ENCODE peak calls at places on chromosomes 13 and 19, in five cellular contexts. D is MM.1S, Z is PC-3, S is HCT116, K is OCI-LY7. O is an unnamed sample. For H3K4me1, the result is how much of the 10 kb centered on the place peaks cover.

GRCh38 chr13:109281823-109282239 is 504.6 kb downstream of the IRS2 start:
- DNase-seq in D (no peak), Z (no peak), S (no peak), K (no peak), O (no peak)

GRCh38 chr13:113325779-113326178 is 28.7 kb downstream of the LAMP1 start:
- DNase-seq in D (no peak), Z (no peak), S (no peak), K (no peak), O (no peak)

GRCh38 chr19:48194041-48194871 is 23.8 kb downstream of the ZSWIM9 start:
- DNase-seq in D (no peak), Z (no peak), S (no peak), K (peak), O (peak)

GRCh38 chr13:114282143-114282685 is 813 bp downstream of the UPF3A start:
- DNase-seq in D (peak), Z (peak), S (no peak), K (peak), O (peak)

GRCh38 chr13:26050568-26051230 is 1.1 kb downstream of the SHISA2 start:
- DNase-seq in D (no peak), Z (no peak), S (no peak), K (no peak), O (peak)

GRCh38 chr19:14342809-14343208 is 38.4 kb upstream of the ADGRE5 start:
- DNase-seq in D (no peak), Z (no peak), S (no peak), K (no peak), O (no peak)

GRCh38 chr13:20127563-20128458 is 33.0 kb downstream of the GJA3 start:
- DNase-seq in D (peak), Z (peak), S (no peak), K (no peak), O (peak)

GRCh38 chr19:56671613-56671994 is at the start of gene ZNF835:
- DNase-seq in D (no peak), Z (no peak), S (no peak), K (no peak), O (peak)

GRCh38 chr13:43953370-43953769 is 73.7 kb downstream of the LACC1 start:
- DNase-seq in D (no peak), Z (peak), S (no peak), K (no peak), O (no peak)

GRCh38 chr19:19423322-19423721 is 17.8 kb downstream of the GATAD2A start:
- DNase-seq in D (no peak), Z (no peak), S (no peak), K (no peak), O (no peak)
- H3K4me1 ChIP-seq in D (under half), Z (under half), S (under half), K (under half), O (under half)

GRCh38 chr13:55761986-55762385 is 1378.7 kb upstream of the PRR20A start:
- DNase-seq in D (peak), Z (no peak), S (no peak), K (no peak), O (no peak)
- TF ChIP-seq EZH2phosphoT487 in D (no peak), Z (no peak), S (no peak), K (no peak), O (no peak)

GRCh38 chr19:13064092-13064489 is 38.6 kb downstream of the LYL1 start:
- DNase-seq in D (no peak), Z (no peak), S (no peak), K (no peak), O (no peak)

GRCh38 chr19:13060964-13061927 is 41.4 kb downstream of the LYL1 start:
- DNase-seq in D (peak), Z (peak), S (peak), K (peak), O (peak)

GRCh38 chr19:13066231-13066630 is 36.4 kb downstream of the LYL1 start:
- DNase-seq in D (no peak), Z (no peak), S (no peak), K (no peak), O (no peak)

GRCh38 chr19:13062317-13062716 is 40.3 kb downstream of the LYL1 start:
- DNase-seq in D (no peak), Z (no peak), S (no peak), K (no peak), O (no peak)

DNA sequence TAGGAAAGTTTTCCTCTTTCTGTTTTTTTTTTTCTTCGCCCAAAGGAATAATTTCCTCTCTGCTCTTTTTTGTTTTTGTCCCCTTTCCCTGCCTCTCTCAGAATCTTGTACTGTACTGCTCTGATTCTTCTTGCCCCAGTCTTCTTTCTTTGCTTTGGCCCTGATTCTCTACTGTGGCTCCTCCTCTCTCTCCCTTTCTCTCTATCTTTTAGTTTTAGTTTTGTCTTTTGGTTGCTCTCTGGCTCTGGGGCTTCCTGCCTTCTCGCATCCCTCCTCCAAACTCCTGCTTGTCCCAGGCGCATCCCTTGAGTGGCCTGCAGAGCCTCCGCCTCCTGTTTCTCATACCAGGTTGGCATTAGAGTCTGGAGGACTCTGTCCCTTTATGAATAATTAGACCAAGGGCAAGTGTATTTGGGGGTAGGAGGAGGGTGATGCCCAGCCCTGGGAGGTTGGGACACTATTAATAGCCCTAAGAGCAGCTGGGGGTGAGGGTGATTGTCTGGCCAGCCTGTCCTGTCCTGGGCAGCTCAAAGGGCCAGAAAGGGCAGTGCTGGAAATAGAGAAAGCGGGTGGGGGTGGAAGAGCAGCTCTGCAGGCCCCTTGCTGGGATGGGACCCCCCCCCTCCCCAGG is 39.1 kb downstream of the LYL1 start:
- DNase-seq in D (no peak), Z (no peak), S (no peak), K (no peak), O (no peak)
- H3K4me1 ChIP-seq in D (under half), Z (under half), S (under half), K (under half), O (half or more)

GRCh38 chr13:111879719-111880118 is 187.2 kb upstream of the SOX1 start:
- DNase-seq in D (no peak), Z (no peak), S (no peak), K (no peak), O (no peak)

GRCh38 chr13:111880185-111880584 is 186.8 kb upstream of the SOX1 start:
- DNase-seq in D (no peak), Z (no peak), S (no peak), K (no peak), O (no peak)

GRCh38 chr13:111875922-111876321 is 191.0 kb upstream of the SOX1 start:
- DNase-seq in D (no peak), Z (no peak), S (no peak), K (no peak), O (no peak)

GRCh38 chr13:111876506-111876905 is 190.4 kb upstream of the SOX1 start:
- DNase-seq in D (no peak), Z (no peak), S (no peak), K (no peak), O (no peak)

GRCh38 chr13:111877906-111878305 is 189.0 kb upstream of the SOX1 start:
- DNase-seq in D (no peak), Z (no peak), S (no peak), K (no peak), O (no peak)
- TF ChIP-seq EZH2phosphoT487 in D (no peak), Z (no peak), S (no peak), K (no peak), O (no peak)

GRCh38 chr19:1085053-1085658 is 10.0 kb downstream of the POLR2E start:
- DNase-seq in D (no peak), Z (no peak), S (no peak), K (no peak), O (no peak)

GRCh38 chr19:1085676-1086442 is 9.3 kb downstream of the POLR2E start:
- DNase-seq in D (no peak), Z (no peak), S (no peak), K (no peak), O (no peak)

GRCh38 chr19:1082928-1083816 is 12.0 kb downstream of the POLR2E start:
- DNase-seq in D (no peak), Z (no peak), S (no peak), K (no peak), O (no peak)

GRCh38 chr19:1082165-1082927 is 12.8 kb downstream of the POLR2E start:
- DNase-seq in D (no peak), Z (peak), S (peak), K (peak), O (peak)

DNA sequence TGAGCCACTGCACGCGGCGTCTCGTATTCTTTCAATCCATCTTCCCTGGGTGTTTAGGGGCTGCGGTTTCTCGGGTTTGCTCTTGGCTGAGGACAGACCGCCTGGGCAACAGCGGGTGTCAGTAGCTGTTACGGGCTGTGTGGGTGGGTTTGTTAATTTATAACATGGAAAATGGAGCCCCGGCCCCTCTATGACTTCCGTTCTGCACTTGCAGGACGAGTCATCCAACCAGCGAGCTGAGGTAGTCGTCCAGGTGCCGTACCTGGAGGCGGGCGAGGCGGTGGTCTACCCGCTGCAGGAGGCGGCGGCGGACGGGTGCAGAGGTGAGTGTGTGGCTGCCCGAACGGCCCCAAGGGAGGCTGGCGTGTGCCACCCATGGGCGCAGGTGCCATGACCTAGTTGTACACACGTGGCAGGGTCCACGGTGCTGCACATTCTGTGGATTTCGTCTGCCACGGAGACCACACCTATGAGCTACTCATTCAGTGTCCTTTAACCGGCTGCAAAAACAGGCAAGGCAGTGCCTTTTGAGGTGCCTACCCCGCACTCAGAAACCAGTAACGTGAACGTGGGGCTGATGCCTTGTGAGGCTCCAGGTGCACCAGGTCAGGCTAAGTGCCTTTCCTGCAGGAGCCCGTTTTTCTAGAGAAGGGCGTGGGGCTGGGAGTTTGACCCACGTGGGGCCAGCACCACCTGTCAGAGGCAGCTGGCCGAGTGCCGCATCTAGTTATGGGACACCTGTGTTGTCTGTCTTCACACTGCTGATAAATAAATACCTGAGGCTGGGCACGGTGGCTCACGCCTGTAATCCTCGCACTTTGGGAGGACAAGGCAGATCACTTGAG is 10.9 kb downstream of the POLR2E start:
- DNase-seq in D (no peak), Z (no peak), S (no peak), K (no peak), O (no peak)
- H3K4me1 ChIP-seq in D (under half), Z (under half), S (under half), K (under half), O (under half)